ENCODE peak calls at places on chromosomes 13 and 19, in five cellular contexts. D is fibroblast of lung, T is endothelial cell of umbilical vein, L is HepG2, Q is neuronal stem cell. Z is an unnamed sample. For H3K27me3, the result is how much of the 10 kb centered on the place peaks cover.

GRCh38 chr19:9917322-9917721 is 19.0 kb downstream of the OLFM2 start:
- DNase-seq in L (peak), D (peak), Q (no peak), T (peak), Z (peak)

GRCh38 chr19:51111606-51112005 is 3.4 kb upstream of the CTU1 start:
- DNase-seq in L (peak), T (no peak), D (no peak), Q (no peak), Z (no peak)

GRCh38 chr13:113921763-113922162 is 52.1 kb downstream of the C13orf46 start:
- DNase-seq in D (no peak), T (no peak), L (no peak), Q (no peak), Z (no peak)

GRCh38 chr13:43270043-43270830 is 246.9 kb downstream of the DNAJC15 start:
- DNase-seq in L (no peak), T (no peak), D (peak), Q (no peak), Z (no peak)

GRCh38 chr13:67437246-67437645 is 207.1 kb upstream of the PCDH9 start:
- DNase-seq in L (no peak), Q (no peak), D (no peak), T (no peak), Z (no peak)

GRCh38 chr19:18173572-18174294 is at the start of gene IFI30:
- DNase-seq in D (no peak), T (peak), Q (no peak), L (peak), Z (peak)

GRCh38 chr19:24029941-24030636 is 56.9 kb upstream of the ZNF254 start:
- DNase-seq in T (no peak), Q (no peak), D (no peak), L (peak), Z (no peak)

GRCh38 chr13:54699831-54700230 is 1671.2 kb downstream of the OLFM4 start:
- DNase-seq in L (no peak), D (no peak), T (no peak), Q (no peak), Z (no peak)

GRCh38 chr13:49292742-49293498 is 45.2 kb downstream of the CDADC1 start:
- DNase-seq in L (no peak), D (peak), Q (no peak), T (peak), Z (no peak)

GRCh38 chr13:111296417-111296816 is 24.0 kb upstream of the TEX29 start:
- DNase-seq in Q (no peak), T (no peak), D (no peak), L (no peak), Z (no peak)

GRCh38 chr19:48623556-48624066 is 4.3 kb downstream of the SPHK2 start:
- DNase-seq in L (no peak), D (no peak), T (no peak), Q (no peak), Z (no peak)

GRCh38 chr19:40960062-40960685 is 30.9 kb upstream of the CYP2B6 start:
- DNase-seq in T (no peak), Q (no peak), D (no peak), L (no peak), Z (no peak)

GRCh38 chr19:39296055-39296645 is at the start of gene IFNL1:
- DNase-seq in L (no peak), D (no peak), T (no peak), Q (no peak), Z (no peak)

GRCh38 chr19:42850981-42851717 is 28.4 kb downstream of the PSG1 start:
- DNase-seq in T (no peak), L (peak), D (peak), Q (no peak), Z (peak)

GRCh38 chr13:26694609-26695359 is 65.8 kb downstream of the GPR12 start:
- DNase-seq in D (no peak), Q (no peak), T (no peak), L (no peak), Z (no peak)

GRCh38 chr19:4933528-4933927 is 24.2 kb downstream of the UHRF1 start:
- DNase-seq in T (no peak), D (peak), L (no peak), Q (no peak), Z (no peak)

GRCh38 chr13:76222511-76222910 is 586.4 kb downstream of the LMO7 start:
- DNase-seq in L (no peak), T (no peak), D (peak), Q (no peak), Z (no peak)

GRCh38 chr19:51796195-51796679 is 1.3 kb downstream of the FPR3 start:
- DNase-seq in T (no peak), L (no peak), D (no peak), Q (no peak), Z (no peak)

GRCh38 chr13:100892981-100893380 is 218.4 kb upstream of the TMTC4 start:
- DNase-seq in Q (no peak), L (no peak), T (no peak), D (no peak), Z (no peak)

GRCh38 chr13:109700176-109700575 is 86.2 kb downstream of the IRS2 start:
- DNase-seq in Q (no peak), T (peak), L (no peak), D (peak), Z (no peak)

GRCh38 chr19:54431255-54431838 is 16.1 kb downstream of the TTYH1 start:
- DNase-seq in T (no peak), L (no peak), Q (no peak), D (no peak), Z (no peak)

GRCh38 chr13:34748078-34748477 is 194.0 kb upstream of the NBEA start:
- DNase-seq in Q (no peak), L (no peak), T (peak), D (peak), Z (no peak)

GRCh38 chr19:15249912-15250634 is 17.8 kb upstream of the EPHX3 start:
- DNase-seq in L (no peak), D (peak), T (peak), Q (no peak), Z (peak)

GRCh38 chr19:29587518-29587986 is 18.5 kb upstream of the POP4 start:
- DNase-seq in D (no peak), Q (no peak), T (no peak), L (no peak), Z (no peak)

GRCh38 chr19:5035817-5036732 is 67.2 kb downstream of the KDM4B start:
- DNase-seq in L (no peak), Q (no peak), T (no peak), D (no peak), Z (no peak)

GRCh38 chr19:35673121-35673804 is 6.9 kb downstream of the UPK1A start:
- DNase-seq in D (peak), T (peak), Q (no peak), L (peak), Z (peak)
- H3K9ac ChIP-seq in D (no peak), T (no peak), Q (peak), L (peak), Z (no peak)

GRCh38 chr19:848457-848921 is 3.6 kb upstream of the ELANE start:
- DNase-seq in D (no peak), Q (no peak), L (no peak), T (no peak), Z (no peak)
- H3K27me3 ChIP-seq in D (under half), Q (under half), L (half or more), T (under half), Z (under half)

DNA sequence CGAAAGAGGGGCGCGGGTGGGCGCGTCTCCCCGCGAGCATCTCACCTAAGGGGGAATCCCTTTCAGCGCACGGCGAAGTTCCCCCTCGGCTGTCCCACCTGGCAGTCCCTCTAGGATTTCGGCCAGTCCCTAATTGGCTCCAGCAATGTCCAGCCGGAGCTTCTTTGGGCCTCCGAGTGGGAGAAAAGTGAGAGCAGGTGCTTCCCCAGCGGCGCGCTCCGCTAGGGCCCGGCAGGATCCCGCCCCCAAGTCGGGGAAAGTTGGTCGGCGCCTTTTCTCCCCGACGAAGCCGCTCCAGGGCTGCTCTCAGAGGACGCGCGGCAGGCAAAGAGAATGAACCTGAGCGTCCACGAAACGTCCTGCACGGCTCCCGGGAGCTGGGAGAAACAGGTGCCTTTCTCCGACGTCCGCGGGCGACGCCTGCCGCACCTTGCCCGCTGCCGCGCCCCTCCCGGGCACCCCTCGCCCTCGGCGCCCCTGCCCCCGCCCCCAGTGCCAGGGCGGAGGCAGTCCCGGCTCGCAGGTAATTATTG is 366 bp upstream of the KL start:
- DNase-seq in T (no peak), D (no peak), L (no peak), Q (no peak), Z (no peak)
- H3K9ac ChIP-seq in T (no peak), D (no peak), L (no peak), Q (no peak), Z (no peak)

GRCh38 chr13:81800433-81800832 is 1459.5 kb upstream of the SPRY2 start:
- DNase-seq in T (no peak), Q (no peak), D (no peak), L (no peak), Z (no peak)
- H3K27me3 ChIP-seq in T (under half), Q (under half), D (under half), L (under half), Z (under half)